ENCODE peak calls at places on chromosomes 16 and 17, in six cellular contexts. R is AG09319; U is DMS53; I is left ventricle myocardium inferior; P is activated CD4-positive, alpha-beta T cell treated with anti-CD3 and anti-CD28 coated beads, Interleukin-2, amount 50 U/mL, for 4 hours; O is stimulated activated CD8-positive, alpha-beta memory T cell treated with anti-CD3 and anti-CD28 coated beads, Interleukin-4, amount 100 ng/mL, for 1 hour. C is an unnamed sample.

GRCh38 chr17:64336760-64337413 is 53.8 kb downstream of the PECAM1 start:
- DNase-seq in R (no peak), U (no peak), I (no peak), P (no peak), O (no peak), C (no peak)

GRCh38 chr16:2194852-2195315 is 1.5 kb downstream of the CASKIN1 start:
- DNase-seq in R (no peak), U (peak; percentile 86), I (no peak), P (peak; percentile 42), O (no peak), C (no peak)

GRCh38 chr17:66469890-66470289 is 167.5 kb downstream of the PRKCA start:
- DNase-seq in R (no peak), U (no peak), I (no peak), P (no peak), O (no peak), C (no peak)

GRCh38 chr16:7246578-7246977 is 86.1 kb upstream of the RBFOX1 start:
- DNase-seq in R (no peak), U (peak; percentile 3), I (no peak), P (no peak), O (no peak), C (no peak)

GRCh38 chr17:51203838-51204237 is 37.6 kb downstream of the NME2 start:
- DNase-seq in R (no peak), U (no peak), I (no peak), P (no peak), O (no peak), C (no peak)

GRCh38 chr16:75317101-75317522 is 65.7 kb upstream of the BCAR1 start:
- DNase-seq in R (no peak), U (no peak), I (peak; percentile 20), P (no peak), O (no peak), C (no peak)

GRCh38 chr16:25279491-25279890 is 21.8 kb upstream of the ZKSCAN2 start:
- DNase-seq in R (no peak), U (no peak), I (no peak), P (no peak), O (no peak), C (no peak)

GRCh38 chr17:28139822-28140221 is 97.3 kb downstream of the NLK start:
- DNase-seq in R (no peak), U (no peak), I (no peak), P (no peak), O (no peak), C (no peak)

GRCh38 chr17:7703584-7704574 is 1.1 kb upstream of the EFNB3 start:
- DNase-seq in R (no peak), U (peak; percentile 91), I (no peak), P (no peak), O (no peak), C (no peak)

GRCh38 chr17:30930495-30930894 is 8.8 kb downstream of the ADAP2 start:
- DNase-seq in R (no peak), U (no peak), I (no peak), P (no peak), O (no peak), C (no peak)

GRCh38 chr17:17448723-17449122 is 28.1 kb upstream of the MED9 start:
- DNase-seq in R (no peak), U (no peak), I (no peak), P (no peak), O (no peak), C (no peak)

GRCh38 chr16:85029981-85030381 is 2.4 kb downstream of the KIAA0513 start:
- DNase-seq in R (no peak), U (no peak), I (no peak), P (no peak), O (no peak), C (no peak)

GRCh38 chr16:31474173-31474714 is 2.3 kb downstream of the TGFB1I1 start:
- DNase-seq in R (peak; percentile 49), U (no peak), I (no peak), P (no peak), O (no peak), C (no peak)

GRCh38 chr17:82718986-82719685 is 2.6 kb downstream of the FN3KRP start:
- DNase-seq in R (no peak), U (peak; percentile 86), I (no peak), P (no peak), O (no peak), C (no peak)

GRCh38 chr17:70736375-70736957 is 567.1 kb downstream of the KCNJ2 start:
- DNase-seq in R (no peak), U (no peak), I (no peak), P (no peak), O (no peak), C (no peak)

GRCh38 chr16:19284207-19284606 is 1.3 kb upstream of the CLEC19A start:
- DNase-seq in R (no peak), U (peak; percentile 67), I (no peak), P (no peak), O (no peak), C (peak; percentile 1)

GRCh38 chr17:79749156-79749815 is 18.5 kb downstream of the ENPP7 start:
- DNase-seq in R (peak; percentile 16), U (no peak), I (no peak), P (no peak), O (no peak), C (no peak)

GRCh38 chr17:19418312-19418992 is 7.4 kb downstream of the RNF112 start:
- DNase-seq in R (no peak), U (no peak), I (no peak), P (no peak), O (no peak), C (no peak)

GRCh38 chr17:27396045-27396444 is 60.2 kb upstream of the KSR1 start:
- DNase-seq in R (no peak), U (no peak), I (no peak), P (no peak), O (no peak), C (no peak)

GRCh38 chr17:74603746-74604145 is 11.7 kb upstream of the CD300LD start:
- DNase-seq in R (no peak), U (peak; percentile 28), I (no peak), P (no peak), O (no peak), C (no peak)

GRCh38 chr16:79402356-79402755 is 198.2 kb downstream of the MAF start:
- DNase-seq in R (no peak), U (no peak), I (no peak), P (no peak), O (no peak), C (no peak)

GRCh38 chr16:82891918-82892317 is 265.1 kb downstream of the CDH13 start:
- DNase-seq in R (no peak), U (no peak), I (no peak), P (no peak), O (no peak), C (no peak)

GRCh38 chr16:47847220-47847970 is 308.4 kb downstream of the ABCC12 start:
- DNase-seq in R (no peak), U (no peak), I (no peak), P (no peak), O (no peak), C (no peak)

GRCh38 chr16:7746971-7747370 is 414.3 kb downstream of the RBFOX1 start:
- DNase-seq in R (no peak), U (no peak), I (no peak), P (no peak), O (no peak), C (no peak)

GRCh38 chr16:29667755-29668154 is 4.7 kb downstream of the SPN start:
- DNase-seq in R (no peak), U (no peak), I (no peak), P (no peak), O (no peak), C (no peak)

GRCh38 chr17:8832711-8833352 is 33.7 kb upstream of the MFSD6L start:
- DNase-seq in R (no peak), U (peak; percentile 17), I (no peak), P (peak; percentile 7), O (no peak), C (peak; percentile 7)

GRCh38 chr16:86514656-86515376 is 4.5 kb downstream of the FOXF1 start:
- DNase-seq in R (no peak), U (no peak), I (no peak), P (no peak), O (no peak), C (no peak)

GRCh38 chr16:55820615-55821014 is 12.3 kb downstream of the CES1 start:
- DNase-seq in R (no peak), U (no peak), I (no peak), P (no peak), O (no peak), C (no peak)

GRCh38 chr16:69482410-69482951 is 58.1 kb downstream of the CYB5B start:
- DNase-seq in R (peak; percentile 66), U (no peak), I (peak; percentile 72), P (no peak), O (no peak), C (no peak)

GRCh38 chr17:57948555-57949420 is 6.4 kb downstream of the CUEDC1 start:
- DNase-seq in R (no peak), U (peak; percentile 50), I (no peak), P (no peak), O (no peak), C (no peak)

C was measured in activated T-cell treated with anti-CD3 and anti-CD28 coated beads for 24 hours.